ENCODE peak calls at places on chromosomes 13 and 19, in four cellular contexts. O is neural progenitor cell, Y is endodermal cell, Q is mammary epithelial cell. D is an unnamed sample. For H3K9me3, the result is how much of the 10 kb centered on the place peaks cover.

GRCh38 chr13:74056829-74057564 is 77.2 kb downstream of the KLF12 start:
- DNase-seq in O (peak), Y (no peak), Q (peak), D (no peak)

GRCh38 chr13:68234278-68234677 is 1004.1 kb upstream of the PCDH9 start:
- DNase-seq in O (peak), Y (no peak), Q (peak), D (no peak)

GRCh38 chr13:98475521-98475920 is 101.4 kb downstream of the STK24 start:
- DNase-seq in O (peak), Y (peak), Q (no peak), D (no peak)

GRCh38 chr19:40693150-40693788 is 2.8 kb upstream of the NUMBL start:
- DNase-seq in O (no peak), Y (no peak), Q (no peak), D (no peak)

GRCh38 chr13:70816853-70817252 is 708.6 kb upstream of the KLHL1 start:
- DNase-seq in O (no peak), Y (no peak), Q (no peak), D (no peak)

GRCh38 chr13:50979187-50979586 is 69.6 kb downstream of the RNASEH2B start:
- DNase-seq in O (no peak), Y (no peak), Q (no peak), D (no peak)

GRCh38 chr19:34229721-34230120 is 24.6 kb upstream of the GARRE1 start:
- DNase-seq in O (no peak), Y (no peak), Q (no peak), D (no peak)

GRCh38 chr13:112714366-112714765 is 24.5 kb downstream of the ATP11A start:
- DNase-seq in O (no peak), Y (no peak), Q (no peak), D (no peak)

GRCh38 chr13:114339779-114340534 is 25.7 kb downstream of the CHAMP1 start:
- DNase-seq in O (no peak), Y (no peak), Q (peak), D (no peak)

GRCh38 chr19:53394522-53394973 is 401 bp upstream of the ZNF765 start:
- DNase-seq in O (peak), Y (peak), Q (no peak), D (no peak)

GRCh38 chr19:45508931-45509691 is 1.8 kb downstream of the VASP start:
- DNase-seq in O (peak), Y (peak), Q (no peak), D (peak)

DNA sequence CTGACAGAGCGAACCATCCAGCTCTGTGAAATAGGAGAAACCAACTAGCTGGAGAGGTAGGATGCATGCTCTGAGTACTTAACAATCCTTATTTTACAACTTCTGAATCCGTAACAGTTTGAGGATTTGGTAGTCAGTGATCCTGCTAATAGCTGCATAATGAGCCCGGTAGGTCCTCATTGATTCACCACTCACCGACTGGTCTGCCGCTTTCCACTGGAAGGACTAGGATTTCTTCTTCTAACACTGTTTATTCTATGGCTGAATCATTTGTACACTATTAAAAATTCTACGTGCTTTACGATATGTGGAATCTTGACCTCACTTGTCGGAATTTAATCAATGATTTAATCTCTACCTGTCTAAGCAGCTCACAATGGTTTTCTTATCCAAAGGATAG is 33.9 kb downstream of the SPATA13 start:
- DNase-seq in O (no peak), Y (no peak), Q (no peak), D (no peak)
- H3K27ac ChIP-seq in O (no peak), Y (no peak), Q (no peak), D (no peak)

GRCh38 chr19:19847781-19848180 is 17.9 kb upstream of the ZNF253 start:
- DNase-seq in O (no peak), Y (no peak), Q (no peak), D (no peak)
- H3K9me3 ChIP-seq in O (under half), Y (under half), Q (under half), D (under half)

GRCh38 chr13:105328212-105328611 is 1207.2 kb downstream of the EFNB2 start:
- DNase-seq in O (no peak), Y (no peak), Q (no peak), D (no peak)
- TF ChIP-seq CTCF in O (no peak), Y (no peak), Q (no peak), D (no peak)

GRCh38 chr19:37954421-37954874 is 47.4 kb downstream of the SIPA1L3 start:
- DNase-seq in O (peak), Y (no peak), Q (no peak), D (no peak)
- H3K27ac ChIP-seq in O (peak), Y (no peak), Q (no peak), D (no peak)

DNA sequence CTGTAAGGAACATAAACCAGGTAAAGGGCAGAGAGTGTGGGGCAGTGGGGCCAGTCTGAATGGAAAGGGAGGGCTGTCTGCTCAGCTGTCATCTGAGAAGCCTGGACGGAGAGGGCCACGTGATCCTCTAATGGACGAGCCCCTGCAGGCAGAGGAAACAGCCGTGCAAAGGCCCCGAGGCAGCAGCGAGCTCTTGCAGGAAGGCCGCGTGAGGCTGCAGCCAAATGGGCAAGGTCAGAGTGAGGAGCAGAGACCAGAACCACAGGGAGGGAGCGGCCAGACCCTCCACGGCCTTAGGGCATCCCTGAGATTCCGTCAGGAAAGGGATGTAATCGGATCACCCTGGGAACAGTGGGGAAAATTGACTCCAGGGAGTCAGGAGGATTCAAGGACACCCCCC is 4.4 kb downstream of the LILRB4 start:
- DNase-seq in O (no peak), Y (no peak), Q (no peak), D (no peak)
- H3K9me3 ChIP-seq in O (under half), Y (under half), Q (under half), D (under half)

GRCh38 chr13:106986033-106986484 is 418.1 kb upstream of the ARGLU1 start:
- DNase-seq in O (peak), Y (peak), Q (no peak), D (no peak)

GRCh38 chr13:106986687-106987434 is 418.9 kb upstream of the ARGLU1 start:
- DNase-seq in O (no peak), Y (no peak), Q (no peak), D (no peak)

DNA sequence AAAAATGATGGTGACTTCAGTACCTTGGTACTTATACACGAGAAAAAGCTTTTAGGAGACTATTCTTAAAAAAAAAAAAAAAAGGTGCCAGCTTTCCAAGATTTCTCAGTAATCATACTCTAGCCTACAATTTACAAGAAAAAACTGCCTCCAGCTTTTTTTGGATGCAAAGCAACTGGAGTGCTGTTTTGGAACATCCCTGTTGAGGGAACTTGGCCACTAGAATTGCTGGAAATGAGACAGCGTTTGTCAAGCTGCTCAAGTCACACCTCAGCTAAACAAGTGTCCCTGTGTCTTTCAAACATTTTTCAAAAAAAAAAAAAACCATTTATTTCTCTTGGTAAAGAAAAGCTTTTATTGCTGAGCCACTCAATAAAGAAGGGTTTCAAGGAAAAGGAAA is 413.1 kb upstream of the ARGLU1 start:
- DNase-seq in O (no peak), Y (no peak), Q (no peak), D (no peak)
- TF ChIP-seq CTCF in O (no peak), Y (no peak), Q (no peak), D (no peak)

DNA sequence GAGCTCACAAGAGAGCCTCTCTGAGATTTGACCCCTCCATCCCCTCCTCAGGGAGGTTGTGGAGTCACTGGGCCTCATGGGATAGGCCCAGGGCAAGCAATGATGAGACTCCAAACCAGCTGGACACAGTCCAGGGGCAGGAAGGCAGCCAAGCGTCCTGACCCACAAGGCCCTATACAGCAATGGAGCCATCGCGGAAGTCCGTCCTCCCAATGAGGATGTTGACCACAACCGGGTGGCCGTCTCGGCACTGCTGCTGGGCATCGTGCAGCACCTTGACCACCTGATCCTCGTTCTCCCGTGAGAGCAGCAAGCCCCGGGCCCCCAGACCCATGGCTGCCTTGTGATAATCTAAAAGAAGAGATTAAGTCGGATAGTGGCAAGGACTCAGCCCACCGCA is 7.9 kb downstream of the SYDE1 start:
- DNase-seq in O (no peak), Y (no peak), Q (no peak), D (no peak)
- H3K27ac ChIP-seq in O (no peak), Y (peak), Q (no peak), D (no peak)

DNA sequence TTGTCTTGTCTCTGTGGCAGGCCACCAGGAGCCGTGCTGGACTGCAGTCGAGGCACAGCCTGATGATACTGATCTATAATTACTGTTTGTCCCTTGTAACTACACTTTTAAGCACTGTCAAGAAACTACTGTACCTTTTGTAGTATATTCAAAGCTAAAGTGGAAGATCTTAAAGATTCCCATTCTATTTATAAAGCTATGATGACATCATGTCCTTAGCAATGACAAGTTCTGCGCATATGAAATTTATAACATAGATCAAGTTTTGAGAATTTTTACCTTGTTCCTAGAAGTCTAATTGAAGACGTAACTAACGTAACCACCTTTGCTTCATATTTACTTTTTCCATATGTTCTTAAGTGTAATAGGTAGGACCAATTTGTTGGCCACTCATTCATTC is 56.8 kb upstream of the LATS2 start:
- DNase-seq in O (no peak), Y (no peak), Q (no peak), D (no peak)
- H3K9me3 ChIP-seq in O (under half), Y (under half), Q (under half), D (under half)

GRCh38 chr19:3360494-3361383 is 5.6 kb upstream of the NFIC start:
- DNase-seq in O (peak), Y (peak), Q (no peak), D (peak)
- TF ChIP-seq CTCF in O (no peak), Y (no peak), Q (no peak), D (no peak)

D was measured in CD8-positive, alpha-beta T cell.